ENCODE peak calls at places on chromosome 1, in ten cellular contexts. One of them, this sample, is unnamed.

GRCh38 chr1:7334475-7335035 is 436.5 kb upstream of the VAMP3 start:
- DNase-seq in SK-N-SH: peak; percentile 80
- DNase-seq in psoas muscle: no peak
- DNase-seq in CD8-positive, alpha-beta memory T cell: no peak
- DNase-seq in adipocyte: peak; percentile 19
- DNase-seq in upper lobe of left lung: no peak
- DNase-seq in GM23248: peak; percentile 62
- DNase-seq in AG04450: no peak
- DNase-seq in adrenal gland: no peak
- DNase-seq in tibial artery: no peak
- DNase-seq in this sample: no peak

GRCh38 chr1:87252406-87252805 is 76.3 kb upstream of the LMO4 start:
- DNase-seq in SK-N-SH: no peak
- DNase-seq in psoas muscle: no peak
- DNase-seq in CD8-positive, alpha-beta memory T cell: no peak
- DNase-seq in adipocyte: peak; percentile 12
- DNase-seq in upper lobe of left lung: no peak
- DNase-seq in GM23248: peak; percentile 93
- DNase-seq in AG04450: peak; percentile 51
- DNase-seq in adrenal gland: no peak
- DNase-seq in tibial artery: no peak
- DNase-seq in this sample: no peak

GRCh38 chr1:47709302-47710074 is 271.6 kb downstream of the FOXD2 start:
- DNase-seq in SK-N-SH: peak; percentile 88
- DNase-seq in psoas muscle: no peak
- DNase-seq in CD8-positive, alpha-beta memory T cell: no peak
- DNase-seq in adipocyte: peak; percentile 54
- DNase-seq in upper lobe of left lung: peak; percentile 87
- DNase-seq in GM23248: peak; percentile 47
- DNase-seq in AG04450: no peak
- DNase-seq in adrenal gland: no peak
- DNase-seq in tibial artery: no peak
- DNase-seq in this sample: no peak

GRCh38 chr1:74452035-74452434 is 60.4 kb downstream of the LRRC53 start:
- DNase-seq in SK-N-SH: no peak
- DNase-seq in psoas muscle: no peak
- DNase-seq in CD8-positive, alpha-beta memory T cell: no peak
- DNase-seq in adipocyte: no peak
- DNase-seq in upper lobe of left lung: no peak
- DNase-seq in GM23248: no peak
- DNase-seq in AG04450: no peak
- DNase-seq in adrenal gland: no peak
- DNase-seq in tibial artery: no peak
- DNase-seq in this sample: no peak

GRCh38 chr1:162854245-162854860 is 6.6 kb downstream of the CCDC190 start:
- DNase-seq in SK-N-SH: peak; percentile 66
- DNase-seq in psoas muscle: peak; percentile 24
- DNase-seq in CD8-positive, alpha-beta memory T cell: peak; percentile 25
- DNase-seq in adipocyte: peak; percentile 92
- DNase-seq in upper lobe of left lung: no peak
- DNase-seq in GM23248: peak; percentile 81
- DNase-seq in AG04450: peak; percentile 55
- DNase-seq in adrenal gland: peak; percentile 73
- DNase-seq in tibial artery: peak; percentile 54
- DNase-seq in this sample: peak; percentile 64

GRCh38 chr1:231734417-231734816 is 107.8 kb downstream of the DISC1 start:
- DNase-seq in SK-N-SH: no peak
- DNase-seq in psoas muscle: no peak
- DNase-seq in CD8-positive, alpha-beta memory T cell: no peak
- DNase-seq in adipocyte: no peak
- DNase-seq in upper lobe of left lung: no peak
- DNase-seq in GM23248: no peak
- DNase-seq in AG04450: no peak
- DNase-seq in adrenal gland: peak; percentile 31
- DNase-seq in tibial artery: peak; percentile 25
- DNase-seq in this sample: no peak

GRCh38 chr1:201715801-201716741 is 112.9 kb upstream of the IPO9 start:
- DNase-seq in SK-N-SH: no peak
- DNase-seq in psoas muscle: no peak
- DNase-seq in CD8-positive, alpha-beta memory T cell: no peak
- DNase-seq in adipocyte: no peak
- DNase-seq in upper lobe of left lung: no peak
- DNase-seq in GM23248: peak; percentile 62
- DNase-seq in AG04450: no peak
- DNase-seq in adrenal gland: no peak
- DNase-seq in tibial artery: peak; percentile 59
- DNase-seq in this sample: no peak

GRCh38 chr1:167121375-167122120 is 27.7 kb downstream of the STYXL2 start:
- DNase-seq in SK-N-SH: peak; percentile 82
- DNase-seq in psoas muscle: peak; percentile 46
- DNase-seq in CD8-positive, alpha-beta memory T cell: no peak
- DNase-seq in adipocyte: peak; percentile 36
- DNase-seq in upper lobe of left lung: peak; percentile 89
- DNase-seq in GM23248: peak; percentile 44
- DNase-seq in AG04450: no peak
- DNase-seq in adrenal gland: peak; percentile 37
- DNase-seq in tibial artery: no peak
- DNase-seq in this sample: peak; percentile 83

GRCh38 chr1:235649722-235650163 is at the start of gene GNG4:
- DNase-seq in SK-N-SH: peak; percentile 98
- DNase-seq in psoas muscle: no peak
- DNase-seq in CD8-positive, alpha-beta memory T cell: no peak
- DNase-seq in adipocyte: peak; percentile 21
- DNase-seq in upper lobe of left lung: peak; percentile 84
- DNase-seq in GM23248: no peak
- DNase-seq in AG04450: no peak
- DNase-seq in adrenal gland: no peak
- DNase-seq in tibial artery: no peak
- DNase-seq in this sample: peak; percentile 36

GRCh38 chr1:226100436-226101347 is 38.2 kb downstream of the H3-3A start:
- DNase-seq in SK-N-SH: peak; percentile 78
- DNase-seq in psoas muscle: peak; percentile 35
- DNase-seq in CD8-positive, alpha-beta memory T cell: peak; percentile 24
- DNase-seq in adipocyte: peak; percentile 40
- DNase-seq in upper lobe of left lung: peak; percentile 80
- DNase-seq in GM23248: peak; percentile 38
- DNase-seq in AG04450: no peak
- DNase-seq in adrenal gland: no peak
- DNase-seq in tibial artery: no peak
- DNase-seq in this sample: no peak

GRCh38 chr1:30525980-30526651 is 197.3 kb downstream of the MATN1 start:
- DNase-seq in SK-N-SH: no peak
- DNase-seq in psoas muscle: peak; percentile 71
- DNase-seq in CD8-positive, alpha-beta memory T cell: no peak
- DNase-seq in adipocyte: peak; percentile 36
- DNase-seq in upper lobe of left lung: peak; percentile 23
- DNase-seq in GM23248: peak; percentile 89
- DNase-seq in AG04450: no peak
- DNase-seq in adrenal gland: peak; percentile 79
- DNase-seq in tibial artery: peak; percentile 36
- DNase-seq in this sample: peak; percentile 88

DNA sequence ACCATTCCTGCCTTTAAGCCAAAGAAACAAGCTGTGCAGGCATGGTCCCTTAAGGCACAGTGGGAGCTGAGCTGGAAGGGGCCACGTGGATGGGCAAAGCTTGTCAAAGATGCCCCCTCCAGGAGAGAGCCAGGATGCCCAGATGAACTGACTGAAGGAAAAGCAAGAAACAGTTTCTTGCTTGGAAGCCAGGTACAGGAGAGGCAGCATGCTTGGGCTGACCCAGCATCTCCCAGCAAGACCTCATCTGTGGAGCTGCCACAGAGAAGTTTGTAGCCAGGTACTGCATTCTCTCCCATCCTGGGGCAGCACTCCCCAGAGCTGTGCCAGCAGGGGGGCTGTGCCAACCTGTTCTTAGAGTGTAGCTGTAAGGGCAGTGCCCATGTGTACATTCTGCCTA is 1.3 kb upstream of the SLC50A1 start:
- DNase-seq in SK-N-SH: no peak
- DNase-seq in psoas muscle: no peak
- DNase-seq in CD8-positive, alpha-beta memory T cell: no peak
- DNase-seq in adipocyte: no peak
- DNase-seq in upper lobe of left lung: no peak
- DNase-seq in GM23248: no peak
- DNase-seq in AG04450: no peak
- DNase-seq in adrenal gland: no peak
- DNase-seq in tibial artery: no peak
- DNase-seq in this sample: no peak
- H3K4me3 ChIP-seq in SK-N-SH: no peak overlapping the region
- H3K4me3 ChIP-seq in psoas muscle: peak overlapping the region; percentile 75
- H3K4me3 ChIP-seq in CD8-positive, alpha-beta memory T cell: no peak overlapping the region
- H3K4me3 ChIP-seq in adipocyte: peak overlapping the region; percentile 98
- H3K4me3 ChIP-seq in upper lobe of left lung: peak overlapping the region; percentile 55
- H3K4me3 ChIP-seq in GM23248: no peak overlapping the region
- H3K4me3 ChIP-seq in AG04450: peak overlapping the region; percentile 27
- H3K4me3 ChIP-seq in adrenal gland: peak overlapping the region; percentile 71
- H3K4me3 ChIP-seq in tibial artery: no peak overlapping the region
- H3K4me3 ChIP-seq in this sample: peak overlapping the region; percentile 77

DNA sequence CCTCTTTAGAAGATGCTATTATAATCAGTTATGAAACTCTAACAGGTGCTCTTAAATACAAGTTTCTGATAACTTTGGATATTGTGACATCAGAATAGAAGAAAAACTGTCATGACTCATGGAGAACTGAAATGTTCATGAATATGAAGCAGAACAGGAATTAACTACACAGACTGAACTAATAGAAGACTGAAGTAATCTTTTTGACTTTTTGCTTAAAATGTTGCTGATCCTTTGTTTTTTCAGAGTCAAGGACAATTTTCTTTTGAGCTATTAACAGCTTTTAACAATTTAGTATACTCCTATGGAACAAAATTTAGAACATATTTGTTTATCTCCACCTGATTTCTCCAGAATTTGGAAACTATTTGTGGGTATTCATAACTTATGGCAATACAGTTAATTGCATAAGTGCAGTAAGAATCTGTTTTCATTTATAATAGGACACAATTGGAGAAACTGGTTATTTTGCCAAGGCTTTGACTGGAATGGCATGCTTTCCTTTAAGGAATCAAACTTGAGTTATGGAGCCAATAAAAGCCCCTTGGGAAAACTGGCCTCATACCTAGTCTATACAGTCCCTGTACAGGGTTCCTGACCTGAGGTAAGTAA is 18.7 kb upstream of the PLA2G5 start:
- DNase-seq in SK-N-SH: no peak
- DNase-seq in psoas muscle: no peak
- DNase-seq in CD8-positive, alpha-beta memory T cell: no peak
- DNase-seq in adipocyte: no peak
- DNase-seq in upper lobe of left lung: no peak
- DNase-seq in GM23248: no peak
- DNase-seq in AG04450: no peak
- DNase-seq in adrenal gland: no peak
- DNase-seq in tibial artery: no peak
- DNase-seq in this sample: no peak
- H3K9me3 ChIP-seq in SK-N-SH: no peaks in the 10 kb centered on the region
- H3K9me3 ChIP-seq in psoas muscle: peaks cover 9% of the 10 kb centered on the region
- H3K9me3 ChIP-seq in CD8-positive, alpha-beta memory T cell: peaks cover 8% of the 10 kb centered on the region
- H3K9me3 ChIP-seq in adipocyte: peaks cover 29% of the 10 kb centered on the region
- H3K9me3 ChIP-seq in upper lobe of left lung: peaks cover 5% of the 10 kb centered on the region
- H3K9me3 ChIP-seq in GM23248: no peaks in the 10 kb centered on the region
- H3K9me3 ChIP-seq in AG04450: no peaks in the 10 kb centered on the region
- H3K9me3 ChIP-seq in adrenal gland: peaks cover 13% of the 10 kb centered on the region
- H3K9me3 ChIP-seq in tibial artery: no peaks in the 10 kb centered on the region
- H3K9me3 ChIP-seq in this sample: peaks cover 27% of the 10 kb centered on the region

GRCh38 chr1:31859719-31860118 is 43.9 kb upstream of the SPOCD1 start:
- DNase-seq in SK-N-SH: no peak
- DNase-seq in psoas muscle: no peak
- DNase-seq in CD8-positive, alpha-beta memory T cell: no peak
- DNase-seq in adipocyte: no peak
- DNase-seq in upper lobe of left lung: no peak
- DNase-seq in GM23248: no peak
- DNase-seq in AG04450: no peak
- DNase-seq in adrenal gland: no peak
- DNase-seq in tibial artery: no peak
- DNase-seq in this sample: no peak

GRCh38 chr1:31859044-31859443 is 43.2 kb upstream of the SPOCD1 start:
- DNase-seq in SK-N-SH: no peak
- DNase-seq in psoas muscle: no peak
- DNase-seq in CD8-positive, alpha-beta memory T cell: no peak
- DNase-seq in adipocyte: no peak
- DNase-seq in upper lobe of left lung: no peak
- DNase-seq in GM23248: no peak
- DNase-seq in AG04450: no peak
- DNase-seq in adrenal gland: no peak
- DNase-seq in tibial artery: no peak
- DNase-seq in this sample: no peak

GRCh38 chr1:31860576-31860975 is 44.8 kb upstream of the SPOCD1 start:
- DNase-seq in SK-N-SH: no peak
- DNase-seq in psoas muscle: no peak
- DNase-seq in CD8-positive, alpha-beta memory T cell: no peak
- DNase-seq in adipocyte: no peak
- DNase-seq in upper lobe of left lung: no peak
- DNase-seq in GM23248: no peak
- DNase-seq in AG04450: no peak
- DNase-seq in adrenal gland: no peak
- DNase-seq in tibial artery: no peak
- DNase-seq in this sample: no peak

GRCh38 chr1:31861346-31861745 is 45.5 kb upstream of the SPOCD1 start:
- DNase-seq in SK-N-SH: no peak
- DNase-seq in psoas muscle: no peak
- DNase-seq in CD8-positive, alpha-beta memory T cell: no peak
- DNase-seq in adipocyte: no peak
- DNase-seq in upper lobe of left lung: no peak
- DNase-seq in GM23248: no peak
- DNase-seq in AG04450: no peak
- DNase-seq in adrenal gland: no peak
- DNase-seq in tibial artery: no peak
- DNase-seq in this sample: no peak

DNA sequence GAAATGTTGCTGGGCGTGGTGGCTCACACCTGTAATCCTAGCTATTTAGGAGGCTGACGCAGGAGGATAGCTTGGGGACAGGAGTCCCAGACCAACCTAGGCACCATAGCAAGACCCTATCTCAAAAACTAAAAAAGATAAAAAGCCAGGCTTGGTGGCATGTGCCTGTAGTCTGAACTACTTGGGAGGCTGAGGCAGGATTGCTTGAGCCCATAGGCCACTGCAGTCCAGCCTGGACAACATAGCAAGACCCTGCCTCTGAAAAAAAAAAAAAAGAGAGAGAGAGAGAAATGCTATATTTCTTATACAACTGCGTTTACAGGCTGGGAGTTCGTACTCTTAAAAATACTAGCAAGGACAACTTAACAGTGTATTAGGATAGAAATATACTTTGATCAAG is 46.2 kb upstream of the SPOCD1 start:
- DNase-seq in SK-N-SH: no peak
- DNase-seq in psoas muscle: no peak
- DNase-seq in CD8-positive, alpha-beta memory T cell: no peak
- DNase-seq in adipocyte: no peak
- DNase-seq in upper lobe of left lung: no peak
- DNase-seq in GM23248: no peak
- DNase-seq in AG04450: no peak
- DNase-seq in adrenal gland: no peak
- DNase-seq in tibial artery: no peak
- DNase-seq in this sample: no peak
- H3K4me3 ChIP-seq in SK-N-SH: no peak overlapping the region
- H3K4me3 ChIP-seq in psoas muscle: no peak overlapping the region
- H3K4me3 ChIP-seq in CD8-positive, alpha-beta memory T cell: no peak overlapping the region
- H3K4me3 ChIP-seq in adipocyte: no peak overlapping the region
- H3K4me3 ChIP-seq in upper lobe of left lung: no peak overlapping the region
- H3K4me3 ChIP-seq in GM23248: no peak overlapping the region
- H3K4me3 ChIP-seq in AG04450: no peak overlapping the region
- H3K4me3 ChIP-seq in adrenal gland: no peak overlapping the region
- H3K4me3 ChIP-seq in tibial artery: no peak overlapping the region
- H3K4me3 ChIP-seq in this sample: no peak overlapping the region

GRCh38 chr1:27026621-27027574 is 14.2 kb upstream of the TENT5B start:
- DNase-seq in SK-N-SH: no peak
- DNase-seq in psoas muscle: no peak
- DNase-seq in CD8-positive, alpha-beta memory T cell: no peak
- DNase-seq in adipocyte: no peak
- DNase-seq in upper lobe of left lung: no peak
- DNase-seq in GM23248: peak; percentile 92
- DNase-seq in AG04450: no peak
- DNase-seq in adrenal gland: no peak
- DNase-seq in tibial artery: peak; percentile 74
- DNase-seq in this sample: peak; percentile 69
- H3K9me3 ChIP-seq in SK-N-SH: no peaks in the 10 kb centered on the region
- H3K9me3 ChIP-seq in psoas muscle: no peaks in the 10 kb centered on the region
- H3K9me3 ChIP-seq in CD8-positive, alpha-beta memory T cell: no peaks in the 10 kb centered on the region
- H3K9me3 ChIP-seq in adipocyte: no peaks in the 10 kb centered on the region
- H3K9me3 ChIP-seq in upper lobe of left lung: no peaks in the 10 kb centered on the region
- H3K9me3 ChIP-seq in GM23248: no peaks in the 10 kb centered on the region
- H3K9me3 ChIP-seq in AG04450: no peaks in the 10 kb centered on the region
- H3K9me3 ChIP-seq in adrenal gland: no peaks in the 10 kb centered on the region
- H3K9me3 ChIP-seq in tibial artery: no peaks in the 10 kb centered on the region
- H3K9me3 ChIP-seq in this sample: no peaks in the 10 kb centered on the region

This sample was measured in MG63.